ENCODE peak calls at places on chromosomes 11 and 22, in eight cellular contexts. B is Peyer's patch; F is colonic mucosa; R is heart right ventricle; A is left ventricle myocardium inferior; K is SK-N-SH; W is pancreas; Z is CD4-positive, CD25-positive, alpha-beta regulatory T cell. O is an unnamed sample. For H3K27me3 and H3K4me1, the result is how much of the 10 kb centered on the place peaks cover.

GRCh38 chr11:61963282-61964057 is 4.0 kb downstream of the FTH1 start:
- DNase-seq in A (no peak), F (no peak), W (no peak), B (peak), Z (peak), K (no peak), R (no peak), O (no peak)

GRCh38 chr11:48109046-48109666 is 107.5 kb upstream of the OR4B1 start:
- DNase-seq in F (no peak), B (no peak), Z (peak), A (no peak), W (no peak), R (no peak), K (no peak), O (peak)

GRCh38 chr11:61980783-61981541 is 13.5 kb upstream of the FTH1 start:
- DNase-seq in K (no peak), W (no peak), F (no peak), A (no peak), Z (no peak), B (peak), R (no peak), O (peak)

GRCh38 chr22:20808844-20809243 is 34.9 kb downstream of the SERPIND1 start:
- DNase-seq in B (peak), W (no peak), F (no peak), R (no peak), K (no peak), Z (no peak), A (no peak), O (no peak)

GRCh38 chr11:67664696-67665536 is 9.5 kb downstream of the ALDH3B2 start:
- DNase-seq in K (no peak), Z (no peak), F (no peak), A (no peak), W (no peak), B (peak), R (no peak), O (no peak)

GRCh38 chr22:27515091-27515523 is 286.4 kb downstream of the MN1 start:
- DNase-seq in B (no peak), Z (no peak), R (peak), F (no peak), A (peak), K (no peak), W (no peak), O (no peak)

GRCh38 chr11:18466402-18466801 is 10.7 kb downstream of the LDHAL6A start:
- DNase-seq in R (no peak), B (no peak), F (no peak), W (no peak), Z (no peak), K (no peak), A (no peak), O (no peak)

GRCh38 chr11:101407324-101407723 is 176.5 kb downstream of the TRPC6 start:
- DNase-seq in A (no peak), Z (no peak), B (no peak), R (no peak), F (no peak), W (no peak), K (no peak), O (no peak)

GRCh38 chr22:23218867-23219251 is 38.5 kb downstream of the BCR start:
- DNase-seq in Z (peak), W (peak), R (peak), K (peak), F (peak), B (peak), A (peak), O (peak)

GRCh38 chr11:129950319-129951034 is 52.2 kb downstream of the PRDM10 start:
- DNase-seq in B (no peak), A (peak), Z (no peak), R (no peak), W (no peak), K (no peak), F (peak), O (no peak)

GRCh38 chr11:102575016-102575415 is 44.5 kb upstream of the MMP7 start:
- DNase-seq in F (no peak), A (no peak), Z (no peak), W (no peak), B (no peak), K (no peak), R (no peak), O (no peak)

GRCh38 chr11:69567951-69568808 is 72.8 kb upstream of the CCND1 start:
- DNase-seq in W (no peak), Z (no peak), A (no peak), F (no peak), K (no peak), R (no peak), B (no peak), O (no peak)

GRCh38 chr11:8253566-8253965 is 10.1 kb downstream of the LMO1 start:
- DNase-seq in Z (no peak), F (no peak), A (no peak), R (no peak), K (no peak), W (no peak), B (peak), O (no peak)

GRCh38 chr11:32858731-32859130 is 29.0 kb downstream of the PRRG4 start:
- DNase-seq in W (no peak), A (no peak), Z (peak), R (no peak), F (no peak), K (no peak), B (no peak), O (no peak)

GRCh38 chr11:109267293-109268095 is 154.5 kb upstream of the C11orf87 start:
- DNase-seq in K (no peak), F (no peak), A (no peak), W (no peak), B (no peak), Z (no peak), R (no peak), O (no peak)

GRCh38 chr11:118045191-118045590 is 31.7 kb upstream of the TMPRSS4 start:
- DNase-seq in A (no peak), B (no peak), Z (no peak), F (no peak), R (no peak), K (no peak), W (no peak), O (no peak)

GRCh38 chr11:33622231-33622630 is 78.4 kb downstream of the C11orf91 start:
- DNase-seq in Z (no peak), W (no peak), R (no peak), K (no peak), B (no peak), A (no peak), F (no peak), O (no peak)

GRCh38 chr11:128520206-128520885 is 67.0 kb downstream of the ETS1 start:
- DNase-seq in W (no peak), A (no peak), K (no peak), F (no peak), B (no peak), Z (peak), R (no peak), O (no peak)

GRCh38 chr11:62555464-62556092 is 9.0 kb upstream of the AHNAK start:
- DNase-seq in A (peak), W (no peak), K (peak), Z (peak), F (no peak), B (peak), R (no peak), O (no peak)

GRCh38 chr11:19352736-19353110 is 112.0 kb upstream of the E2F8 start:
- DNase-seq in W (no peak), K (no peak), Z (no peak), F (no peak), A (no peak), B (no peak), R (no peak), O (no peak)

GRCh38 chr11:106656646-106657045 is 361.6 kb downstream of the GUCY1A2 start:
- DNase-seq in B (no peak), W (no peak), Z (no peak), A (no peak), R (no peak), F (no peak), K (no peak), O (no peak)

GRCh38 chr22:45455212-45455611 is 41.7 kb downstream of the RIBC2 start:
- DNase-seq in W (no peak), B (no peak), F (no peak), K (peak), Z (no peak), R (no peak), A (no peak), O (no peak)

GRCh38 chr22:38744981-38745380 is 10.8 kb downstream of the SUN2 start:
- DNase-seq in B (no peak), Z (no peak), K (no peak), W (no peak), A (no peak), R (no peak), F (no peak), O (no peak)

GRCh38 chr22:40033586-40034380 is 39.0 kb downstream of the FAM83F start:
- DNase-seq in F (no peak), W (no peak), B (peak), K (no peak), A (no peak), Z (no peak), R (no peak), O (no peak)

GRCh38 chr22:38228873-38229740 is 27.3 kb downstream of the MAFF start:
- DNase-seq in F (peak), K (no peak), A (no peak), B (peak), W (no peak), R (no peak), Z (no peak), O (peak)

GRCh38 chr11:41403462-41403861 is 56.0 kb downstream of the LRRC4C start:
- DNase-seq in A (no peak), R (no peak), B (no peak), F (no peak), W (no peak), Z (no peak), K (no peak), O (no peak)

GRCh38 chr22:30292069-30292970 is 3.0 kb upstream of the CASTOR1 start:
- DNase-seq in A (no peak), K (no peak), Z (no peak), F (no peak), B (no peak), R (no peak), W (peak), O (no peak)

GRCh38 chr22:19645905-19646304 is 68.4 kb upstream of the SEPTIN5 start:
- DNase-seq in F (no peak), W (no peak), B (no peak), R (no peak), Z (no peak), K (no peak), A (no peak), O (no peak)

GRCh38 chr11:45148276-45148675 is 1.8 kb downstream of the PRDM11 start:
- DNase-seq in R (no peak), A (no peak), Z (no peak), B (no peak), K (no peak), W (no peak), F (peak), O (no peak)

GRCh38 chr11:63491614-63492372 is 826 bp upstream of the PLAAT5 start:
- DNase-seq in W (no peak), R (no peak), F (no peak), K (no peak), Z (peak), A (no peak), B (no peak), O (no peak)

GRCh38 chr22:27377901-27378300 is 423.7 kb downstream of the MN1 start:
- DNase-seq in Z (no peak), K (no peak), R (no peak), B (no peak), A (no peak), W (peak), F (peak), O (peak)

GRCh38 chr11:7672960-7673723 is at the start of gene CYB5R2:
- DNase-seq in A (peak), Z (no peak), B (peak), R (peak), K (peak), F (peak), W (peak), O (peak)

GRCh38 chr22:24727218-24727851 is 47.2 kb downstream of the PIWIL3 start:
- DNase-seq in B (peak), W (no peak), R (no peak), K (peak), F (peak), A (no peak), Z (no peak), O (peak)

GRCh38 chr11:98679673-98680072 is 341.1 kb upstream of the CNTN5 start:
- DNase-seq in W (no peak), K (no peak), A (no peak), F (no peak), R (no peak), B (no peak), Z (no peak), O (no peak)

GRCh38 chr11:46529086-46529905 is 64.5 kb downstream of the AMBRA1 start:
- DNase-seq in Z (peak), R (peak), F (peak), K (peak), A (peak), W (peak), B (peak), O (peak)

GRCh38 chr11:1656061-1656441 is 26.5 kb downstream of the KRTAP5-5 start:
- DNase-seq in W (no peak), A (no peak), Z (no peak), F (no peak), K (no peak), B (peak), R (no peak), O (no peak)

GRCh38 chr11:1653541-1654387 is 24.2 kb downstream of the KRTAP5-5 start:
- DNase-seq in F (no peak), A (no peak), R (no peak), W (no peak), B (no peak), K (peak), Z (no peak), O (no peak)

GRCh38 chr11:1656670-1657069 is 27.1 kb downstream of the KRTAP5-5 start:
- DNase-seq in F (no peak), R (no peak), B (peak), W (no peak), Z (no peak), A (no peak), K (no peak), O (no peak)

GRCh38 chr11:1654388-1655167 is 25.0 kb downstream of the KRTAP5-5 start:
- DNase-seq in Z (no peak), B (peak), W (no peak), A (no peak), K (peak), R (no peak), F (no peak), O (no peak)

DNA sequence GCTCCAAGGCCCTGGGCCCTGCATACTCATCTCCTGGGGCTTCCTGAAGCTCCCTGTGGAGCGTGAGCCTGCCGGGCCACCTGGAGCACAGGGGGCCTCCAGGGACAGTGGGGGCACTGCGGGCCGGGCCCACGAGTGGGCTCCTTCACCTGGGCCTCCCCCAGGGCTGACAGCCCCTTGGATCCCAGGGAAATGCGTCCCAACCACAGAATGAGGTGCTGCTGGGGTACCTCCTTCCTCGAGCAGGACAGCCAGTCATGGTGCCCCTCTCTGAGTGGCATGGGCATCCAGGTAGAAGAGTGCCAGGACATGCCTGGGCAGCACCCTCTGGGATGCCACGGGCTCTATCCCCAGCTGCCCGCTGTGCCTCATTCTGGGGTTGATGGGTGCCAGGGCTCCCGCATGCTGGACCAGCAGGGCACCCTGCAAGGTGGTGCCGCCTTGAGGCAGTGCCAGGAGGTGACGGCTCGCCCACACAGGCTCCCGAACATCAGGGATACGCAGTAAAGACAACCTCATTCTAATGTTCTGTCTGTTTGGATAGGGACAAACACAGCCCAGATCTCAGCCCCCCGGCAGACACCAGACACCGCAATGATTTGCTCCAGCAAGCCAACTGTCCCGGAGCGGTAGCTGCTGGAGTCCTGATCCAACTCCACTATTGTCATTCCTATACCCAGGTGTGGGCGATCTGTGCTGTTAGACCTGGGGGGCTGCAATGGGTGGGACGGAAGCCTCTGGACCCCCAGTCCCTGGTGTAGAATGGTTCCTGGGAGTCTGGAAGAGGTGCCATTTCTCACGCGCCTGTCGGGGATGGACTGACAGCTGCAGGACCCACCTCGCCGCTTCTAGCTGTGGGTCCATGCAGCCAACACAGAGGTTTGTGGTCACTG is 25.8 kb downstream of the KRTAP5-5 start:
- DNase-seq in B (peak), R (no peak), W (no peak), K (peak), F (no peak), A (no peak), Z (no peak), O (no peak)
- H3K27me3 ChIP-seq in B (under half), R (under half), W (under half), K (under half), F (under half), A (under half), Z (under half), O (under half)

DNA sequence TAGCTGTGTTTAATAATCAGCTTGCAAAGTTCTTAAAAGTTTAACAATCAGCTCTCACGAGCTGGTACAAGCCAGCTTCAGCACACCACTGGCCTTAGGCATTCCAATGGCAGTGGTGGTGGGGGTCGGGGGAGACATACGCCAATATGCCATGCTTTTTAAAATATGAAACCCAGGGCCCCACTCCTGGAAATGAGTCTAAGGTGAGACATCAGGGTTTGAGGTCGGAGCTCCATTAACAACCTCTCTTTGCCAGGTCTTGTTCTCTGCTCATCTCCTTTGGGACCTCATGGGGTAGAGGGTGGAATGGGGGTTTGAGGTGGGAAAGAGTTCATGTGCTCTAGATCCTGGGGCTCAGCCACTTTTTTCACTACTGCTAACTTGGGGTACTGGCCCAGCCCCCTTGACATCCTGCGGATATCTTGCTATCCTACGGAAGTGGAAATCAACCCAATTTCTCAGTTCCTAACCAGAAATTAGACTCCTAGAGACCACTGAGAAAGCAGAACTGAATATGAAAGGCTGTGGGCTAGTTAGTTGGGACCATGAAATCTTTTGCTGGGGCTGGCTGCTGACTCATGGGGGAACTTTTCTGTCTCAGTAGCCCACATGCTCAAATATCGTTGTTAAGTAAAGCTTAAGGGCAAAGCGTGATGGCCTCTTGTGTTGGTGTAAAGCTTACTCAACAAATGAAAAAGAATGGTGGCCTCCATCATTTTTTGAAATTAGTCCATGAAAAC is 90.1 kb downstream of the PDHX start:
- DNase-seq in W (no peak), F (no peak), Z (peak), K (no peak), A (no peak), R (no peak), B (no peak), O (peak)
- H3K27ac ChIP-seq in W (peak), F (no peak), Z (peak), K (no peak), A (no peak), R (no peak), B (peak), O (peak)

GRCh38 chr22:43293259-43293658 is 49.9 kb downstream of the SCUBE1 start:
- DNase-seq in B (peak), K (no peak), Z (no peak), R (no peak), W (no peak), F (peak), A (no peak), O (no peak)
- H3K4me1 ChIP-seq in B (under half), K (under half), Z (under half), R (under half), W (under half), F (under half), A (half or more), O (under half)

DNA sequence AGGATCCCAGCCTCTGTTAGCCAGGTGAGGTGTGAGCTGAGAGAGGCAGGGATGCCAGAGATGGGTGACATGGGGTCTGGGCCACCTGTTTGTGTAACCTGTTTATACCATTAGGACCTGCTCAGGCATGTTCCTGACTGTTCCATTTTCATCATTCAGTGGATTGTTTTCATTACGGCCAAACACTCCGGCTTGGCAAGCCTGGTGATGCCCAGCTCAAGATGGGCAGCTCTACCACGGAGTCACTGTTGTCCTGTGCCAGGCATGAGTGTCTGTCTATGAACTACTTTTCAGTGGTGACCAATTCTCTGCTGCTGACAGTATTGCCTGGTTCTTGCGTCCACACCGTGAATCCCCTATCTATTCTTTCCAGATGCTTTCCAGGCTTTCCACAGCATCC is 71.5 kb upstream of the SLC22A12 start:
- DNase-seq in A (no peak), R (no peak), Z (no peak), K (no peak), B (no peak), W (no peak), F (no peak), O (no peak)
- H3K27me3 ChIP-seq in A (half or more), R (under half), Z (under half), K (under half), B (under half), W (under half), F (under half), O (under half)

DNA sequence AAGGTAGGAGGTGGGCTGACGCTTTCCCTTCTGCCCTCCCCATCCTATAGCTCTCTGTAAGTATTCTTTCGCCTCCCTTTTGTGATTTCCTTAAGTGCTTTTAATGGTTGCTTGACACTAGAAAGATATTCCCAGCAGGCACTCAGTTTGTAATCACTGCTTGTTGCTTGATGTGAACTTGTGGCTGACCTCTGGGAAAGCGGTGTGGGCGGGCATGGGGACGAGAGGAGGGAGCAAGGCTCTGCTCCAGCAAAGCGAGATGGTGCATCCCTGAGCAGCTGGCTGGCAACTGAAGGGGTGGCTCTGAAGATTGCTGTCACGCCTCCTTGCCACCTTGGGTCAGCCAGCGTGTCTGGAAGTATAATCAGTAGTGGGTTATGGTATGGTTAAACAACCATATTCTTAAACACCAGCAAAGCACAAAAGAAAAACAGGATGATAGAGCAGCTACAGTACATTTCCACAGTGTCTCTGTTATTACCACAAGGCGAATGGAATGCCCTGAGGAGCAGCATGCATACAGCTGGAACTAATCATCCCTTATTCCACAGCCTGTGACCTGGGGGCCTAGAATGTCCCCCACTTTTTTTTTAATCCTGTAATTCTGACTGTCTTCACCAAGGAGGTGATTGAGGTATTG is 124.5 kb downstream of the TRIM44 start:
- DNase-seq in W (no peak), K (peak), A (no peak), F (no peak), B (no peak), R (no peak), Z (no peak), O (no peak)
- H3K27ac ChIP-seq in W (no peak), K (peak), A (no peak), F (no peak), B (no peak), R (no peak), Z (no peak), O (no peak)